ENCODE peak calls at places on chromosome 10, in four cellular contexts. One of them, this sample, is unnamed.

GRCh38 chr10:14527915-14528314 is 197.2 kb upstream of the FRMD4A start:
- DNase-seq in GM23248: no peak
- DNase-seq in natural killer cell treated with Interleukin-12 subunit alpha and Interleukin-12 subunit beta and Interleukin-15 and Interleukin-18, amount 100 ng/mL, for 72 hours: no peak
- DNase-seq in Daoy: no peak
- DNase-seq in this sample: no peak

GRCh38 chr10:69502589-69502988 is 51.3 kb downstream of the TSPAN15 start:
- DNase-seq in natural killer cell treated with Interleukin-12 subunit alpha and Interleukin-12 subunit beta and Interleukin-15 and Interleukin-18, amount 100 ng/mL, for 72 hours: no peak
- DNase-seq in Daoy: no peak
- DNase-seq in GM23248: no peak
- DNase-seq in this sample: no peak

GRCh38 chr10:49310460-49310859 is 11.5 kb downstream of the C10orf71 start:
- DNase-seq in Daoy: no peak
- DNase-seq in GM23248: peak; percentile 47
- DNase-seq in natural killer cell treated with Interleukin-12 subunit alpha and Interleukin-12 subunit beta and Interleukin-15 and Interleukin-18, amount 100 ng/mL, for 72 hours: peak; percentile 60
- DNase-seq in this sample: no peak

GRCh38 chr10:113126506-113127192 is 176.6 kb downstream of the TCF7L2 start:
- DNase-seq in Daoy: peak; percentile 86
- DNase-seq in natural killer cell treated with Interleukin-12 subunit alpha and Interleukin-12 subunit beta and Interleukin-15 and Interleukin-18, amount 100 ng/mL, for 72 hours: no peak
- DNase-seq in GM23248: peak; percentile 95
- DNase-seq in this sample: peak; percentile 87

GRCh38 chr10:42952358-42952757 is 124.5 kb upstream of the RET start:
- DNase-seq in GM23248: peak; percentile 26
- DNase-seq in natural killer cell treated with Interleukin-12 subunit alpha and Interleukin-12 subunit beta and Interleukin-15 and Interleukin-18, amount 100 ng/mL, for 72 hours: peak; percentile 22
- DNase-seq in Daoy: peak; percentile 48
- DNase-seq in this sample: peak; percentile 82

GRCh38 chr10:72075184-72076115 is 12.9 kb downstream of the SPOCK2 start:
- DNase-seq in Daoy: no peak
- DNase-seq in GM23248: no peak
- DNase-seq in natural killer cell treated with Interleukin-12 subunit alpha and Interleukin-12 subunit beta and Interleukin-15 and Interleukin-18, amount 100 ng/mL, for 72 hours: peak; percentile 51
- DNase-seq in this sample: no peak

GRCh38 chr10:24080207-24080606 is 128.7 kb upstream of the KIAA1217 start:
- DNase-seq in natural killer cell treated with Interleukin-12 subunit alpha and Interleukin-12 subunit beta and Interleukin-15 and Interleukin-18, amount 100 ng/mL, for 72 hours: no peak
- DNase-seq in Daoy: no peak
- DNase-seq in GM23248: no peak
- DNase-seq in this sample: no peak

GRCh38 chr10:60461688-60462087 is 72.0 kb upstream of the ANK3 start:
- DNase-seq in natural killer cell treated with Interleukin-12 subunit alpha and Interleukin-12 subunit beta and Interleukin-15 and Interleukin-18, amount 100 ng/mL, for 72 hours: no peak
- DNase-seq in GM23248: no peak
- DNase-seq in Daoy: no peak
- DNase-seq in this sample: no peak

GRCh38 chr10:15229268-15229667 is 60.8 kb upstream of the NMT2 start:
- DNase-seq in Daoy: no peak
- DNase-seq in GM23248: no peak
- DNase-seq in natural killer cell treated with Interleukin-12 subunit alpha and Interleukin-12 subunit beta and Interleukin-15 and Interleukin-18, amount 100 ng/mL, for 72 hours: no peak
- DNase-seq in this sample: no peak

GRCh38 chr10:97179731-97180366 is 5.9 kb downstream of the SLIT1 start:
- DNase-seq in GM23248: peak; percentile 42
- DNase-seq in Daoy: peak; percentile 34
- DNase-seq in natural killer cell treated with Interleukin-12 subunit alpha and Interleukin-12 subunit beta and Interleukin-15 and Interleukin-18, amount 100 ng/mL, for 72 hours: no peak
- DNase-seq in this sample: peak; percentile 78

GRCh38 chr10:31697271-31698168 is 231.1 kb downstream of the ARHGAP12 start:
- DNase-seq in Daoy: peak; percentile 58
- DNase-seq in natural killer cell treated with Interleukin-12 subunit alpha and Interleukin-12 subunit beta and Interleukin-15 and Interleukin-18, amount 100 ng/mL, for 72 hours: no peak
- DNase-seq in GM23248: peak; percentile 95
- DNase-seq in this sample: no peak

GRCh38 chr10:14071956-14072355 is 258.8 kb downstream of the FRMD4A start:
- DNase-seq in GM23248: no peak
- DNase-seq in Daoy: no peak
- DNase-seq in natural killer cell treated with Interleukin-12 subunit alpha and Interleukin-12 subunit beta and Interleukin-15 and Interleukin-18, amount 100 ng/mL, for 72 hours: no peak
- DNase-seq in this sample: no peak

GRCh38 chr10:121325490-121326231 is 272.6 kb downstream of the FGFR2 start:
- DNase-seq in GM23248: no peak
- DNase-seq in Daoy: no peak
- DNase-seq in natural killer cell treated with Interleukin-12 subunit alpha and Interleukin-12 subunit beta and Interleukin-15 and Interleukin-18, amount 100 ng/mL, for 72 hours: no peak
- DNase-seq in this sample: no peak

GRCh38 chr10:92757066-92757716 is 67.4 kb downstream of the HHEX start:
- DNase-seq in Daoy: peak; percentile 63
- DNase-seq in natural killer cell treated with Interleukin-12 subunit alpha and Interleukin-12 subunit beta and Interleukin-15 and Interleukin-18, amount 100 ng/mL, for 72 hours: no peak
- DNase-seq in GM23248: peak; percentile 84
- DNase-seq in this sample: peak; percentile 35

GRCh38 chr10:62475531-62475930 is 101.4 kb downstream of the ZNF365 start:
- DNase-seq in Daoy: peak; percentile 3
- DNase-seq in GM23248: no peak
- DNase-seq in natural killer cell treated with Interleukin-12 subunit alpha and Interleukin-12 subunit beta and Interleukin-15 and Interleukin-18, amount 100 ng/mL, for 72 hours: no peak
- DNase-seq in this sample: no peak

GRCh38 chr10:113978802-113979201 is 64.9 kb upstream of the ADRB1 start:
- DNase-seq in Daoy: no peak
- DNase-seq in natural killer cell treated with Interleukin-12 subunit alpha and Interleukin-12 subunit beta and Interleukin-15 and Interleukin-18, amount 100 ng/mL, for 72 hours: no peak
- DNase-seq in GM23248: no peak
- DNase-seq in this sample: no peak

GRCh38 chr10:30662809-30663208 is 33.3 kb upstream of the LYZL2 start:
- DNase-seq in Daoy: no peak
- DNase-seq in GM23248: no peak
- DNase-seq in natural killer cell treated with Interleukin-12 subunit alpha and Interleukin-12 subunit beta and Interleukin-15 and Interleukin-18, amount 100 ng/mL, for 72 hours: no peak
- DNase-seq in this sample: no peak

GRCh38 chr10:109504401-109504800 is 418.9 kb downstream of the XPNPEP1 start:
- DNase-seq in Daoy: no peak
- DNase-seq in GM23248: peak; percentile 1
- DNase-seq in natural killer cell treated with Interleukin-12 subunit alpha and Interleukin-12 subunit beta and Interleukin-15 and Interleukin-18, amount 100 ng/mL, for 72 hours: no peak
- DNase-seq in this sample: peak; percentile 4

GRCh38 chr10:57696641-57697040 is 571.1 kb downstream of the IPMK start:
- DNase-seq in natural killer cell treated with Interleukin-12 subunit alpha and Interleukin-12 subunit beta and Interleukin-15 and Interleukin-18, amount 100 ng/mL, for 72 hours: no peak
- DNase-seq in Daoy: no peak
- DNase-seq in GM23248: peak; percentile 82
- DNase-seq in this sample: no peak

GRCh38 chr10:132806126-132807061 is 20.4 kb upstream of the NKX6-2 start:
- DNase-seq in natural killer cell treated with Interleukin-12 subunit alpha and Interleukin-12 subunit beta and Interleukin-15 and Interleukin-18, amount 100 ng/mL, for 72 hours: peak; percentile 54
- DNase-seq in GM23248: no peak
- DNase-seq in Daoy: no peak
- DNase-seq in this sample: no peak

GRCh38 chr10:99667108-99667751 is 7.9 kb downstream of the ENTPD7 start:
- DNase-seq in GM23248: peak; percentile 92
- DNase-seq in natural killer cell treated with Interleukin-12 subunit alpha and Interleukin-12 subunit beta and Interleukin-15 and Interleukin-18, amount 100 ng/mL, for 72 hours: no peak
- DNase-seq in Daoy: peak; percentile 68
- DNase-seq in this sample: no peak

GRCh38 chr10:29795856-29796255 is 161.1 kb upstream of the SVIL start:
- DNase-seq in natural killer cell treated with Interleukin-12 subunit alpha and Interleukin-12 subunit beta and Interleukin-15 and Interleukin-18, amount 100 ng/mL, for 72 hours: no peak
- DNase-seq in GM23248: peak; percentile 68
- DNase-seq in Daoy: peak; percentile 16
- DNase-seq in this sample: no peak

GRCh38 chr10:130388746-130389145 is 252.6 kb downstream of the GLRX3 start:
- DNase-seq in GM23248: no peak
- DNase-seq in natural killer cell treated with Interleukin-12 subunit alpha and Interleukin-12 subunit beta and Interleukin-15 and Interleukin-18, amount 100 ng/mL, for 72 hours: no peak
- DNase-seq in Daoy: no peak
- DNase-seq in this sample: no peak

GRCh38 chr10:74502963-74503608 is 323.3 kb upstream of the KAT6B start:
- DNase-seq in natural killer cell treated with Interleukin-12 subunit alpha and Interleukin-12 subunit beta and Interleukin-15 and Interleukin-18, amount 100 ng/mL, for 72 hours: no peak
- DNase-seq in GM23248: peak; percentile 71
- DNase-seq in Daoy: peak; percentile 47
- DNase-seq in this sample: no peak

GRCh38 chr10:97355571-97355975 is 21.0 kb upstream of the FRAT2 start:
- DNase-seq in Daoy: no peak
- DNase-seq in natural killer cell treated with Interleukin-12 subunit alpha and Interleukin-12 subunit beta and Interleukin-15 and Interleukin-18, amount 100 ng/mL, for 72 hours: no peak
- DNase-seq in GM23248: peak; percentile 18
- DNase-seq in this sample: no peak

GRCh38 chr10:29946953-29947700 is 112.3 kb downstream of the JCAD start:
- DNase-seq in natural killer cell treated with Interleukin-12 subunit alpha and Interleukin-12 subunit beta and Interleukin-15 and Interleukin-18, amount 100 ng/mL, for 72 hours: no peak
- DNase-seq in GM23248: peak; percentile 94
- DNase-seq in Daoy: peak; percentile 76
- DNase-seq in this sample: no peak

GRCh38 chr10:11877506-11877905 is 54.4 kb downstream of the PROSER2 start:
- DNase-seq in Daoy: no peak
- DNase-seq in GM23248: no peak
- DNase-seq in natural killer cell treated with Interleukin-12 subunit alpha and Interleukin-12 subunit beta and Interleukin-15 and Interleukin-18, amount 100 ng/mL, for 72 hours: no peak
- DNase-seq in this sample: no peak

GRCh38 chr10:132987671-132988571 is 45.6 kb upstream of the CFAP46 start:
- DNase-seq in Daoy: peak; percentile 94
- DNase-seq in natural killer cell treated with Interleukin-12 subunit alpha and Interleukin-12 subunit beta and Interleukin-15 and Interleukin-18, amount 100 ng/mL, for 72 hours: no peak
- DNase-seq in GM23248: peak; percentile 96
- DNase-seq in this sample: no peak

GRCh38 chr10:60654813-60655464 is 123.3 kb upstream of the CDK1 start:
- DNase-seq in Daoy: peak; percentile 38
- DNase-seq in GM23248: peak; percentile 65
- DNase-seq in natural killer cell treated with Interleukin-12 subunit alpha and Interleukin-12 subunit beta and Interleukin-15 and Interleukin-18, amount 100 ng/mL, for 72 hours: no peak
- DNase-seq in this sample: no peak

GRCh38 chr10:98020254-98020653 is 10.2 kb downstream of the CRTAC1 start:
- DNase-seq in natural killer cell treated with Interleukin-12 subunit alpha and Interleukin-12 subunit beta and Interleukin-15 and Interleukin-18, amount 100 ng/mL, for 72 hours: no peak
- DNase-seq in Daoy: no peak
- DNase-seq in GM23248: no peak
- DNase-seq in this sample: no peak

GRCh38 chr10:93160829-93161228 is 87.1 kb downstream of the CYP26A1 start:
- DNase-seq in GM23248: peak; percentile 99
- DNase-seq in natural killer cell treated with Interleukin-12 subunit alpha and Interleukin-12 subunit beta and Interleukin-15 and Interleukin-18, amount 100 ng/mL, for 72 hours: no peak
- DNase-seq in Daoy: peak; percentile 65
- DNase-seq in this sample: no peak

GRCh38 chr10:126227762-126228134 is 160.5 kb downstream of the ADAM12 start:
- DNase-seq in Daoy: peak; percentile 47
- DNase-seq in GM23248: peak; percentile 90
- DNase-seq in natural killer cell treated with Interleukin-12 subunit alpha and Interleukin-12 subunit beta and Interleukin-15 and Interleukin-18, amount 100 ng/mL, for 72 hours: no peak
- DNase-seq in this sample: no peak

GRCh38 chr10:28631896-28632596 is 45.3 kb upstream of the BAMBI start:
- DNase-seq in natural killer cell treated with Interleukin-12 subunit alpha and Interleukin-12 subunit beta and Interleukin-15 and Interleukin-18, amount 100 ng/mL, for 72 hours: no peak
- DNase-seq in GM23248: peak; percentile 31
- DNase-seq in Daoy: peak; percentile 75
- DNase-seq in this sample: no peak

GRCh38 chr10:130169136-130169888 is 33.1 kb downstream of the GLRX3 start:
- DNase-seq in natural killer cell treated with Interleukin-12 subunit alpha and Interleukin-12 subunit beta and Interleukin-15 and Interleukin-18, amount 100 ng/mL, for 72 hours: no peak
- DNase-seq in GM23248: peak; percentile 32
- DNase-seq in Daoy: peak; percentile 57
- DNase-seq in this sample: no peak

GRCh38 chr10:930415-931325 is 835 bp downstream of the LARP4B start:
- DNase-seq in GM23248: peak; percentile 76
- DNase-seq in natural killer cell treated with Interleukin-12 subunit alpha and Interleukin-12 subunit beta and Interleukin-15 and Interleukin-18, amount 100 ng/mL, for 72 hours: peak; percentile 66
- DNase-seq in Daoy: peak; percentile 41
- DNase-seq in this sample: peak; percentile 28

GRCh38 chr10:93542358-93542791 is 24.1 kb upstream of the FFAR4 start:
- DNase-seq in GM23248: peak; percentile 30
- DNase-seq in natural killer cell treated with Interleukin-12 subunit alpha and Interleukin-12 subunit beta and Interleukin-15 and Interleukin-18, amount 100 ng/mL, for 72 hours: no peak
- DNase-seq in Daoy: peak; percentile 52
- DNase-seq in this sample: peak; percentile 68

GRCh38 chr10:3935141-3935540 is 150.1 kb upstream of the KLF6 start:
- DNase-seq in natural killer cell treated with Interleukin-12 subunit alpha and Interleukin-12 subunit beta and Interleukin-15 and Interleukin-18, amount 100 ng/mL, for 72 hours: peak; percentile 66
- DNase-seq in Daoy: peak; percentile 56
- DNase-seq in GM23248: peak; percentile 96
- DNase-seq in this sample: no peak

GRCh38 chr10:76036410-76036940 is 605.1 kb downstream of the LRMDA start:
- DNase-seq in GM23248: peak; percentile 77
- DNase-seq in natural killer cell treated with Interleukin-12 subunit alpha and Interleukin-12 subunit beta and Interleukin-15 and Interleukin-18, amount 100 ng/mL, for 72 hours: no peak
- DNase-seq in Daoy: peak; percentile 57
- DNase-seq in this sample: peak; percentile 61

GRCh38 chr10:3009341-3009740 is 58.0 kb upstream of the PFKP start:
- DNase-seq in Daoy: no peak
- DNase-seq in GM23248: no peak
- DNase-seq in natural killer cell treated with Interleukin-12 subunit alpha and Interleukin-12 subunit beta and Interleukin-15 and Interleukin-18, amount 100 ng/mL, for 72 hours: no peak
- DNase-seq in this sample: no peak

GRCh38 chr10:43323245-43323644 is 48.2 kb upstream of the FXYD4 start:
- DNase-seq in GM23248: no peak
- DNase-seq in Daoy: no peak
- DNase-seq in natural killer cell treated with Interleukin-12 subunit alpha and Interleukin-12 subunit beta and Interleukin-15 and Interleukin-18, amount 100 ng/mL, for 72 hours: no peak
- DNase-seq in this sample: no peak

This sample was measured in BE2C.